ENCODE peak calls at places on chromosomes 12 and 14, in ten cellular contexts. N, F, O, T, Y, L, J, M, A and R are unnamed samples.

GRCh38 chr14:20614038-20614840 is 23.1 kb upstream of the RNASE12 start:
- DNase-seq in N (no peak), F (peak; percentile 31), O (no peak), T (peak; percentile 64), Y (no peak), L (no peak), J (no peak), M (no peak), A (peak; percentile 52), R (peak; percentile 34)

GRCh38 chr14:75711134-75711795 is 50.2 kb downstream of the TTLL5 start:
- DNase-seq in N (no peak), F (peak; percentile 8), O (no peak), T (no peak), Y (peak; percentile 50), L (no peak), J (peak; percentile 14), M (peak; percentile 8), A (peak; percentile 36), R (peak; percentile 16)

GRCh38 chr14:34539407-34540180 is at the start of gene EAPP:
- DNase-seq in N (no peak), F (peak; percentile 99), O (no peak), T (peak; percentile 98), Y (peak; percentile 96), L (peak; percentile 87), J (peak; percentile 96), M (no peak), A (peak; percentile 96), R (peak; percentile 91)

GRCh38 chr12:76519538-76519937 is 40.0 kb downstream of the OSBPL8 start:
- DNase-seq in N (no peak), F (no peak), O (no peak), T (no peak), Y (no peak), L (peak; percentile 81), J (no peak), M (no peak), A (no peak), R (no peak)

GRCh38 chr12:81705586-81705985 is 53.6 kb downstream of the PPFIA2 start:
- DNase-seq in N (no peak), F (no peak), O (no peak), T (no peak), Y (no peak), L (no peak), J (no peak), M (no peak), A (no peak), R (no peak)

GRCh38 chr14:63178912-63179311 is 25.3 kb upstream of the RHOJ start:
- DNase-seq in N (no peak), F (no peak), O (no peak), T (no peak), Y (no peak), L (no peak), J (no peak), M (no peak), A (no peak), R (no peak)

GRCh38 chr12:121797937-121798801 is 4.7 kb upstream of the RHOF start:
- DNase-seq in N (peak; percentile 49), F (peak; percentile 51), O (peak; percentile 81), T (no peak), Y (no peak), L (no peak), J (no peak), M (peak; percentile 94), A (no peak), R (no peak)

GRCh38 chr12:54980341-54980740 is 4.2 kb downstream of the TESPA1 start:
- DNase-seq in N (no peak), F (no peak), O (no peak), T (no peak), Y (no peak), L (no peak), J (no peak), M (no peak), A (no peak), R (no peak)

GRCh38 chr14:66074546-66074945 is 411.6 kb upstream of the CCDC196 start:
- DNase-seq in N (no peak), F (no peak), O (peak; percentile 76), T (no peak), Y (no peak), L (no peak), J (no peak), M (no peak), A (no peak), R (no peak)

GRCh38 chr14:67763158-67763822 is 53.1 kb downstream of the ZFYVE26 start:
- DNase-seq in N (no peak), F (no peak), O (no peak), T (no peak), Y (no peak), L (no peak), J (no peak), M (no peak), A (no peak), R (no peak)

GRCh38 chr14:26863736-26864135 is 265.9 kb upstream of the NOVA1 start:
- DNase-seq in N (no peak), F (no peak), O (no peak), T (no peak), Y (no peak), L (no peak), J (no peak), M (no peak), A (no peak), R (no peak)

GRCh38 chr14:101248840-101249675 is 312.2 kb upstream of the DIO3 start:
- DNase-seq in N (no peak), F (no peak), O (no peak), T (no peak), Y (no peak), L (no peak), J (no peak), M (no peak), A (no peak), R (no peak)

GRCh38 chr12:6037459-6037858 is 87.0 kb downstream of the VWF start:
- DNase-seq in N (no peak), F (no peak), O (no peak), T (no peak), Y (no peak), L (no peak), J (no peak), M (no peak), A (no peak), R (no peak)